ENCODE peak calls at places on chromosomes 13 and 19, in eight cellular contexts. A is GM23338; G is dermis microvascular lymphatic vessel endothelial cell; O is renal cortical epithelial cell; S is stimulated activated CD4-positive, alpha-beta T cell treated with anti-CD3 and anti-CD28 coated beads, TNF-alpha, amount 100 ng/mL, for 1 hour; L is astrocyte of the hippocampus; K is astrocyte of the spinal cord; Y is activated gamma-delta T cell treated with Interleukin-2 at 50 U/mL for 16 hours. V is an unnamed sample.

GRCh38 chr13:65595881-65596280 is 1634.3 kb downstream of the PCDH9 start:
- DNase-seq in A (no peak), G (no peak), O (no peak), S (no peak), L (no peak), K (peak), Y (no peak), V (no peak)

GRCh38 chr19:43555185-43555770 is 20.0 kb downstream of the XRCC1 start:
- DNase-seq in A (peak), G (peak), O (peak), S (peak), L (peak), K (peak), Y (peak), V (peak)

GRCh38 chr13:50584856-50585580 is 258.5 kb downstream of the DLEU7 start:
- DNase-seq in A (peak), G (no peak), O (no peak), S (no peak), L (no peak), K (no peak), Y (no peak), V (no peak)

GRCh38 chr19:12872941-12873890 is 8.0 kb downstream of the DNASE2 start:
- DNase-seq in A (peak), G (peak), O (peak), S (no peak), L (no peak), K (peak), Y (peak), V (no peak)

GRCh38 chr13:49503951-49504350 is 8.2 kb downstream of the PHF11 start:
- DNase-seq in A (no peak), G (no peak), O (no peak), S (no peak), L (no peak), K (no peak), Y (no peak), V (no peak)

GRCh38 chr19:40229484-40229883 is 3.0 kb upstream of the CCNP start:
- DNase-seq in A (no peak), G (peak), O (peak), S (no peak), L (peak), K (peak), Y (no peak), V (no peak)

GRCh38 chr19:42081584-42082258 is 5.8 kb downstream of the ZNF574 start:
- DNase-seq in A (peak), G (peak), O (peak), S (no peak), L (peak), K (peak), Y (no peak), V (no peak)

GRCh38 chr13:66162470-66162869 is 1067.7 kb downstream of the PCDH9 start:
- DNase-seq in A (no peak), G (no peak), O (no peak), S (no peak), L (no peak), K (no peak), Y (no peak), V (no peak)

GRCh38 chr19:39303373-39304184 is 7.4 kb downstream of the IFNL1 start:
- DNase-seq in A (peak), G (no peak), O (no peak), S (no peak), L (no peak), K (no peak), Y (no peak), V (no peak)

GRCh38 chr19:35995655-35995993 is 636 bp downstream of the SDHAF1 start:
- DNase-seq in A (peak), G (peak), O (no peak), S (no peak), L (peak), K (peak), Y (no peak), V (peak)

GRCh38 chr19:4112367-4112766 is 11.6 kb downstream of the MAP2K2 start:
- DNase-seq in A (no peak), G (no peak), O (no peak), S (no peak), L (no peak), K (no peak), Y (no peak), V (no peak)

GRCh38 chr19:49506575-49507105 is 5.8 kb upstream of the FCGRT start:
- DNase-seq in A (peak), G (peak), O (peak), S (peak), L (peak), K (no peak), Y (peak), V (peak)

GRCh38 chr19:39474139-39474620 is 6.5 kb upstream of the TIMM50 start:
- DNase-seq in A (peak), G (peak), O (no peak), S (peak), L (peak), K (peak), Y (peak), V (peak)

GRCh38 chr13:42807866-42808265 is 26.5 kb downstream of the FAM216B start:
- DNase-seq in A (no peak), G (no peak), O (peak), S (no peak), L (peak), K (peak), Y (no peak), V (no peak)

GRCh38 chr13:101523154-101523669 is 70.7 kb downstream of the ITGBL1 start:
- DNase-seq in A (no peak), G (no peak), O (no peak), S (no peak), L (no peak), K (no peak), Y (no peak), V (no peak)

GRCh38 chr13:36700170-36700569 is 26.4 kb downstream of the SERTM1 start:
- DNase-seq in A (no peak), G (no peak), O (no peak), S (no peak), L (no peak), K (no peak), Y (no peak), V (no peak)

GRCh38 chr13:21034602-21035190 is 26.7 kb downstream of the LATS2 start:
- DNase-seq in A (peak), G (peak), O (peak), S (no peak), L (peak), K (peak), Y (no peak), V (no peak)

GRCh38 chr13:40194204-40194806 is 472.1 kb downstream of the FOXO1 start:
- DNase-seq in A (no peak), G (peak), O (no peak), S (no peak), L (no peak), K (no peak), Y (no peak), V (no peak)

GRCh38 chr19:6073858-6074708 is 36.2 kb downstream of the RFX2 start:
- DNase-seq in A (no peak), G (no peak), O (no peak), S (no peak), L (no peak), K (no peak), Y (no peak), V (no peak)

GRCh38 chr13:36673838-36674326 is at the start of gene SERTM1:
- DNase-seq in A (peak), G (peak), O (no peak), S (no peak), L (peak), K (peak), Y (no peak), V (no peak)

GRCh38 chr19:35455616-35456201 is 7.7 kb downstream of the FFAR2 start:
- DNase-seq in A (no peak), G (no peak), O (no peak), S (no peak), L (no peak), K (no peak), Y (no peak), V (no peak)

GRCh38 chr13:47044842-47045241 is 148.0 kb upstream of the HTR2A start:
- DNase-seq in A (no peak), G (no peak), O (no peak), S (no peak), L (no peak), K (no peak), Y (no peak), V (no peak)

GRCh38 chr13:26459276-26460131 is 98.0 kb upstream of the WASF3 start:
- DNase-seq in A (no peak), G (no peak), O (no peak), S (no peak), L (no peak), K (no peak), Y (no peak), V (no peak)

GRCh38 chr13:100129605-100130004 is 40.7 kb downstream of the PCCA start:
- DNase-seq in A (peak), G (peak), O (peak), S (no peak), L (peak), K (no peak), Y (no peak), V (no peak)

GRCh38 chr19:3365447-3366103 is 808 bp upstream of the NFIC start:
- DNase-seq in A (no peak), G (peak), O (no peak), S (no peak), L (peak), K (peak), Y (no peak), V (no peak)

GRCh38 chr19:916645-917322 is 349 bp upstream of the KISS1R start:
- DNase-seq in A (peak), G (no peak), O (no peak), S (no peak), L (no peak), K (no peak), Y (no peak), V (no peak)

GRCh38 chr13:111323950-111324651 is 3.7 kb downstream of the TEX29 start:
- DNase-seq in A (no peak), G (no peak), O (no peak), S (no peak), L (no peak), K (no peak), Y (no peak), V (no peak)

GRCh38 chr13:112996671-112997091 is 27.7 kb downstream of the MCF2L start:
- DNase-seq in A (no peak), G (no peak), O (no peak), S (no peak), L (no peak), K (no peak), Y (no peak), V (no peak)

GRCh38 chr19:4866595-4867424 is 657 bp downstream of the PLIN3 start:
- DNase-seq in A (peak), G (peak), O (peak), S (no peak), L (peak), K (peak), Y (peak), V (peak)

GRCh38 chr19:32843716-32844245 is 25.8 kb downstream of the SLC7A9 start:
- DNase-seq in A (no peak), G (no peak), O (no peak), S (no peak), L (no peak), K (no peak), Y (no peak), V (no peak)

GRCh38 chr19:51146751-51147150 is 4.7 kb downstream of the SIGLEC7 start:
- DNase-seq in A (no peak), G (no peak), O (no peak), S (no peak), L (no peak), K (no peak), Y (no peak), V (no peak)